ENCODE peak calls at places on chromosomes 11 and 22, in seven cellular contexts. C is SW 1271; U is AG08396; R is HepG2; Y is activated CD4-positive, CD25-positive, alpha-beta regulatory T cell; J is progenitor cell of endocrine pancreas; K is GM20000. B is an unnamed sample.

GRCh38 chr11:114154271-114155047 is 94.9 kb downstream of the ZBTB16 start:
- DNase-seq in J (no peak), U (no peak), C (no peak), K (no peak), Y (no peak), R (peak), B (no peak)

GRCh38 chr11:76629133-76629852 is 41.3 kb downstream of the LRRC32 start:
- DNase-seq in K (no peak), Y (peak), J (no peak), R (no peak), C (no peak), U (no peak), B (peak)

GRCh38 chr11:134363161-134363560 is 31.4 kb downstream of the GLB1L2 start:
- DNase-seq in U (no peak), C (no peak), J (no peak), R (no peak), K (no peak), Y (no peak), B (no peak)

GRCh38 chr11:14125529-14125928 is 163.0 kb downstream of the SPON1 start:
- DNase-seq in C (no peak), J (no peak), R (no peak), U (no peak), Y (no peak), K (no peak), B (no peak)

GRCh38 chr11:93123351-93123898 is 74.4 kb downstream of the SLC36A4 start:
- DNase-seq in C (no peak), R (no peak), K (no peak), Y (no peak), J (no peak), U (no peak), B (no peak)

GRCh38 chr11:20158597-20159257 is 1.5 kb downstream of the DBX1 start:
- DNase-seq in R (peak), Y (no peak), J (peak), K (peak), C (no peak), U (peak), B (peak)

GRCh38 chr22:37711490-37711889 is 14.6 kb downstream of the TRIOBP start:
- DNase-seq in C (no peak), R (no peak), U (no peak), K (no peak), J (no peak), Y (no peak), B (no peak)

GRCh38 chr11:96008161-96008560 is 84.3 kb upstream of the MTMR2 start:
- DNase-seq in J (no peak), Y (no peak), R (no peak), U (no peak), K (no peak), C (no peak), B (no peak)

GRCh38 chr11:81359476-81359875 is 1374.2 kb downstream of the FAM181B start:
- DNase-seq in C (no peak), Y (no peak), U (no peak), R (no peak), K (no peak), J (no peak), B (no peak)

GRCh38 chr11:70456921-70457532 is 58.7 kb downstream of the CTTN start:
- DNase-seq in Y (no peak), C (no peak), R (peak), K (no peak), U (peak), J (no peak), B (no peak)

GRCh38 chr11:70713988-70714665 is 315.8 kb downstream of the CTTN start:
- DNase-seq in J (no peak), U (no peak), C (no peak), R (no peak), Y (no peak), K (no peak), B (no peak)

GRCh38 chr22:29987143-29987542 is 93.1 kb upstream of the HORMAD2 start:
- DNase-seq in K (no peak), U (no peak), R (no peak), C (no peak), J (no peak), Y (no peak), B (no peak)

GRCh38 chr11:117588166-117588810 is 208.7 kb downstream of the DSCAML1 start:
- DNase-seq in K (no peak), C (no peak), Y (no peak), J (no peak), U (no peak), R (no peak), B (no peak)

GRCh38 chr22:37473437-37473946 is 12.7 kb downstream of the MFNG start:
- DNase-seq in K (no peak), Y (no peak), J (no peak), C (no peak), R (no peak), U (no peak), B (no peak)

GRCh38 chr11:4559527-4560440 is 14.8 kb downstream of the OR52M1 start:
- DNase-seq in U (no peak), R (no peak), J (no peak), Y (no peak), K (no peak), C (no peak), B (no peak)

GRCh38 chr11:35857922-35858321 is 85.9 kb upstream of the LDLRAD3 start:
- DNase-seq in U (no peak), J (no peak), C (no peak), R (no peak), K (no peak), Y (no peak), B (no peak)

GRCh38 chr11:64619811-64620285 is 28.8 kb downstream of the SLC22A12 start:
- DNase-seq in C (no peak), K (no peak), R (peak), Y (no peak), U (peak), J (no peak), B (no peak)

GRCh38 chr11:3616721-3617460 is 24.9 kb downstream of the ART5 start:
- DNase-seq in C (no peak), J (no peak), U (no peak), Y (no peak), K (no peak), R (no peak), B (no peak)

GRCh38 chr22:47395481-47395880 is 633.0 kb downstream of the TBC1D22A start:
- DNase-seq in U (no peak), R (no peak), Y (no peak), K (no peak), C (no peak), J (no peak), B (no peak)

GRCh38 chr11:69686856-69687255 is 11.7 kb upstream of the LTO1 start:
- DNase-seq in K (no peak), R (no peak), Y (no peak), C (no peak), J (no peak), U (no peak), B (no peak)

GRCh38 chr22:40486962-40487602 is 116.7 kb downstream of the SGSM3 start:
- DNase-seq in Y (no peak), R (no peak), J (no peak), C (no peak), K (no peak), U (no peak), B (no peak)

GRCh38 chr11:16099501-16099900 is 256.8 kb downstream of the SOX6 start:
- DNase-seq in R (no peak), Y (no peak), J (no peak), C (no peak), K (no peak), U (no peak), B (no peak)

GRCh38 chr22:23912293-23912903 is 18.2 kb downstream of the MIF start:
- DNase-seq in C (no peak), J (no peak), U (no peak), R (no peak), Y (no peak), K (no peak), B (no peak)

GRCh38 chr22:35684270-35684700 is 33.4 kb upstream of the APOL5 start:
- DNase-seq in Y (no peak), R (peak), C (no peak), U (peak), J (no peak), K (no peak), B (no peak)

GRCh38 chr11:120985718-120986569 is 38.0 kb upstream of the TBCEL start:
- DNase-seq in U (peak), R (peak), C (no peak), K (peak), Y (no peak), J (peak), B (no peak)

GRCh38 chr22:50399751-50400331 is 56.7 kb downstream of the PPP6R2 start:
- DNase-seq in R (peak), C (peak), Y (no peak), K (peak), U (peak), J (no peak), B (no peak)

GRCh38 chr11:57073121-57073520 is 84.4 kb downstream of the OR5AK2 start:
- DNase-seq in U (peak), K (no peak), C (no peak), R (no peak), J (no peak), Y (no peak), B (no peak)

GRCh38 chr22:39257522-39258475 is 13.0 kb upstream of the PDGFB start:
- DNase-seq in U (no peak), C (no peak), R (no peak), Y (no peak), J (no peak), K (no peak), B (no peak)

GRCh38 chr11:63532799-63533475 is 3.7 kb upstream of the PLAAT4 start:
- DNase-seq in U (no peak), K (no peak), Y (no peak), J (no peak), C (no peak), R (no peak), B (no peak)

GRCh38 chr22:49506010-49506400 is 321.7 kb downstream of the BRD1 start:
- DNase-seq in R (no peak), K (no peak), C (no peak), U (no peak), Y (no peak), J (no peak), B (no peak)

GRCh38 chr11:95512177-95512576 is 277.4 kb downstream of the FAM76B start:
- DNase-seq in U (peak), C (no peak), R (no peak), Y (no peak), J (no peak), K (no peak), B (no peak)

GRCh38 chr11:45925550-45925949 is 3.1 kb downstream of the LARGE2 start:
- DNase-seq in C (no peak), U (no peak), R (no peak), Y (no peak), J (no peak), K (no peak), B (no peak)

GRCh38 chr22:19991395-19991644 is 25.3 kb downstream of the ARVCF start:
- DNase-seq in J (no peak), U (no peak), Y (no peak), K (no peak), C (no peak), R (no peak), B (no peak)

GRCh38 chr22:46798041-46798365 is 35.6 kb downstream of the TBC1D22A start:
- DNase-seq in Y (no peak), C (no peak), R (no peak), J (no peak), U (no peak), K (no peak), B (no peak)

GRCh38 chr11:121328213-121328966 is 35.8 kb downstream of the SC5D start:
- DNase-seq in K (no peak), R (no peak), U (no peak), C (no peak), J (no peak), Y (no peak), B (no peak)

GRCh38 chr22:18985761-18986160 is 49.7 kb upstream of the PRODH start:
- DNase-seq in U (no peak), R (no peak), C (no peak), Y (no peak), K (no peak), J (no peak), B (no peak)

GRCh38 chr11:10770626-10771254 is 19.7 kb downstream of the CTR9 start:
- DNase-seq in K (no peak), Y (no peak), R (peak), U (peak), C (peak), J (peak), B (no peak)

GRCh38 chr11:35112846-35113105 is 26.2 kb upstream of the CD44 start:
- DNase-seq in U (no peak), J (no peak), K (no peak), Y (no peak), C (no peak), R (no peak), B (no peak)

GRCh38 chr11:132352497-132352896 is 982.1 kb downstream of the NTM start:
- DNase-seq in J (no peak), Y (no peak), U (no peak), C (no peak), K (no peak), R (no peak), B (no peak)

B was measured in pulmonary artery endothelial cell.